ENCODE peak calls at places on chromosomes 2 and 18, in eight cellular contexts. D is T-cell, Y is Daoy, V is NCI-H187, Z is NCI-H446 treated with DMSO at 0.1 percent for 48 hours, O is fibroblast of lung, E is suprapubic skin, A is HEK293T. X is an unnamed sample.
A peak's percentile ranks its signal among the peaks of the same experiment; 100 is the strongest.

GRCh38 chr2:68366083-68366560 is 1.0 kb downstream of the PLEK start:
- DNase-seq in D (no peak), Y (no peak), V (no peak), Z (no peak), O (no peak), E (no peak), A (no peak), X (no peak)

GRCh38 chr18:44723366-44723765 is 42.7 kb downstream of the SETBP1 start:
- DNase-seq in D (no peak), Y (no peak), V (no peak), Z (no peak), O (no peak), E (no peak), A (no peak), X (no peak)

GRCh38 chr2:179877601-179878364 is 16.4 kb upstream of the ZNF385B start:
- DNase-seq in D (no peak), Y (no peak), V (no peak), Z (no peak), O (peak; percentile 9), E (no peak), A (no peak), X (no peak)

GRCh38 chr18:79479761-79480161 is 84.0 kb downstream of the NFATC1 start:
- DNase-seq in D (no peak), Y (no peak), V (no peak), Z (no peak), O (no peak), E (peak; percentile 58), A (no peak), X (no peak)

GRCh38 chr18:49691177-49691608 is 122.1 kb downstream of the ACAA2 start:
- DNase-seq in D (no peak), Y (peak; percentile 94), V (no peak), Z (no peak), O (peak; percentile 90), E (no peak), A (no peak), X (no peak)

GRCh38 chr2:85326946-85327756 is 638 bp downstream of the TGOLN2 start:
- DNase-seq in D (peak; percentile 57), Y (peak; percentile 49), V (no peak), Z (no peak), O (peak; percentile 52), E (peak; percentile 76), A (peak; percentile 41), X (no peak)

GRCh38 chr2:238649123-238649522 is 198.8 kb upstream of the TWIST2 start:
- DNase-seq in D (no peak), Y (no peak), V (no peak), Z (no peak), O (no peak), E (no peak), A (no peak), X (no peak)

GRCh38 chr2:170818294-170819104 is 1.8 kb downstream of the GAD1 start:
- DNase-seq in D (no peak), Y (peak; percentile 32), V (no peak), Z (no peak), O (no peak), E (no peak), A (no peak), X (no peak)

GRCh38 chr2:109380502-109381326 is 233.1 kb downstream of the SEPTIN10 start:
- DNase-seq in D (no peak), Y (peak; percentile 28), V (no peak), Z (no peak), O (no peak), E (peak; percentile 40), A (no peak), X (no peak)

GRCh38 chr18:47730795-47731194 is 199.7 kb downstream of the SMAD2 start:
- DNase-seq in D (no peak), Y (peak; percentile 72), V (no peak), Z (no peak), O (no peak), E (no peak), A (no peak), X (no peak)

GRCh38 chr2:130251865-130252620 is 53.8 kb upstream of the TUBA3E start:
- DNase-seq in D (no peak), Y (no peak), V (no peak), Z (no peak), O (no peak), E (no peak), A (no peak), X (no peak)

GRCh38 chr2:58484201-58484600 is 243.1 kb upstream of the FANCL start:
- DNase-seq in D (no peak), Y (peak; percentile 33), V (no peak), Z (no peak), O (no peak), E (no peak), A (no peak), X (no peak)

GRCh38 chr2:18740428-18740827 is 151.1 kb upstream of the NT5C1B start:
- DNase-seq in D (no peak), Y (peak; percentile 32), V (no peak), Z (no peak), O (peak; percentile 91), E (peak; percentile 59), A (no peak), X (no peak)

GRCh38 chr18:36758623-36759022 is 70.2 kb downstream of the TPGS2 start:
- DNase-seq in D (no peak), Y (no peak), V (no peak), Z (no peak), O (no peak), E (no peak), A (no peak), X (no peak)

GRCh38 chr2:120857931-120858330 is 122.3 kb downstream of the GLI2 start:
- DNase-seq in D (no peak), Y (no peak), V (no peak), Z (peak; percentile 53), O (no peak), E (peak; percentile 40), A (no peak), X (no peak)

GRCh38 chr18:48639772-48640432 is 101.1 kb downstream of the CTIF start:
- DNase-seq in D (no peak), Y (no peak), V (no peak), Z (no peak), O (no peak), E (peak; percentile 42), A (no peak), X (no peak)

GRCh38 chr2:153557211-153557610 is 78.6 kb upstream of the RPRM start:
- DNase-seq in D (no peak), Y (no peak), V (no peak), Z (no peak), O (no peak), E (no peak), A (no peak), X (no peak)

GRCh38 chr2:234991793-234992192 is 40.0 kb downstream of the SH3BP4 start:
- DNase-seq in D (no peak), Y (no peak), V (no peak), Z (no peak), O (no peak), E (no peak), A (no peak), X (no peak)

GRCh38 chr2:237291138-237291792 is 122.7 kb downstream of the COL6A3 start:
- DNase-seq in D (no peak), Y (peak; percentile 96), V (peak; percentile 79), Z (peak; percentile 98), O (peak; percentile 99), E (peak; percentile 95), A (peak; percentile 70), X (peak; percentile 90)

GRCh38 chr2:215973954-215974699 is 39.2 kb downstream of the MREG start:
- DNase-seq in D (no peak), Y (peak; percentile 37), V (no peak), Z (no peak), O (no peak), E (no peak), A (no peak), X (peak; percentile 72)

GRCh38 chr18:58608216-58608615 is 20.7 kb downstream of the ALPK2 start:
- DNase-seq in D (no peak), Y (no peak), V (no peak), Z (no peak), O (no peak), E (no peak), A (no peak), X (no peak)

GRCh38 chr2:21092308-21092869 is 31.4 kb upstream of the TDRD15 start:
- DNase-seq in D (no peak), Y (no peak), V (no peak), Z (no peak), O (no peak), E (no peak), A (no peak), X (no peak)

GRCh38 chr2:212913902-212914301 is 237.5 kb downstream of the IKZF2 start:
- DNase-seq in D (no peak), Y (no peak), V (no peak), Z (no peak), O (no peak), E (no peak), A (no peak), X (no peak)

GRCh38 chr2:225002039-225002655 is 40.1 kb downstream of the DOCK10 start:
- DNase-seq in D (peak; percentile 63), Y (peak; percentile 46), V (no peak), Z (peak; percentile 17), O (peak; percentile 89), E (no peak), A (peak; percentile 50), X (peak; percentile 31)

GRCh38 chr18:48776161-48776555 is 174.6 kb downstream of the SMAD7 start:
- DNase-seq in D (no peak), Y (no peak), V (no peak), Z (no peak), O (no peak), E (no peak), A (no peak), X (no peak)

GRCh38 chr18:56003651-56004050 is 415.7 kb upstream of the TCF4 start:
- DNase-seq in D (no peak), Y (no peak), V (no peak), Z (no peak), O (no peak), E (no peak), A (no peak), X (no peak)

GRCh38 chr2:88530081-88530480 is 77.6 kb upstream of the FOXI3 start:
- DNase-seq in D (no peak), Y (no peak), V (no peak), Z (no peak), O (no peak), E (no peak), A (no peak), X (no peak)

GRCh38 chr2:159506764-159507406 is 109.5 kb downstream of the BAZ2B start:
- DNase-seq in D (no peak), Y (peak; percentile 9), V (no peak), Z (no peak), O (no peak), E (no peak), A (no peak), X (peak; percentile 56)

GRCh38 chr18:28359177-28359576 is 182.2 kb upstream of the CDH2 start:
- DNase-seq in D (no peak), Y (no peak), V (no peak), Z (no peak), O (no peak), E (no peak), A (no peak), X (no peak)

GRCh38 chr2:200418399-200418798 is 91.5 kb downstream of the KCTD18 start:
- DNase-seq in D (no peak), Y (no peak), V (no peak), Z (no peak), O (no peak), E (no peak), A (no peak), X (no peak)

GRCh38 chr2:107817378-107817777 is 9.3 kb upstream of the RGPD4 start:
- DNase-seq in D (no peak), Y (no peak), V (no peak), Z (no peak), O (no peak), E (no peak), A (no peak), X (no peak)

GRCh38 chr18:57439617-57439975 is 4.4 kb downstream of the ONECUT2 start:
- DNase-seq in D (no peak), Y (no peak), V (no peak), Z (no peak), O (no peak), E (no peak), A (no peak), X (no peak)

GRCh38 chr2:100321881-100322820 is at the start of gene LONRF2:
- DNase-seq in D (no peak), Y (peak; percentile 35), V (peak; percentile 35), Z (no peak), O (no peak), E (no peak), A (peak; percentile 58), X (no peak)

GRCh38 chr18:35253655-35254287 is 12.9 kb downstream of the ZNF397 start:
- DNase-seq in D (no peak), Y (no peak), V (no peak), Z (no peak), O (no peak), E (no peak), A (no peak), X (no peak)

X was measured in LoVo.